ENCODE peak calls at places on chromosomes 16 and 17, in four cellular contexts. G, J, Y and D are unnamed samples.

GRCh38 chr16:1053700-1054368 is 18.7 kb upstream of the SSTR5 start:
- DNase-seq in G (no peak), J (no peak), Y (no peak), D (no peak)

GRCh38 chr16:56679813-56680212 is 2.5 kb upstream of the MT1X start:
- DNase-seq in G (no peak), J (no peak), Y (no peak), D (no peak)

GRCh38 chr17:72388765-72389473 is 268.1 kb downstream of the SOX9 start:
- DNase-seq in G (no peak), J (no peak), Y (peak), D (no peak)

GRCh38 chr16:89430436-89431157 is 59.8 kb downstream of the ANKRD11 start:
- DNase-seq in G (no peak), J (no peak), Y (no peak), D (no peak)

GRCh38 chr16:88352261-88353200 is 30.2 kb upstream of the ZNF469 start:
- DNase-seq in G (no peak), J (no peak), Y (no peak), D (no peak)

GRCh38 chr16:2774161-2774891 is 2.8 kb downstream of the ELOB start:
- DNase-seq in G (no peak), J (no peak), Y (no peak), D (no peak)

GRCh38 chr17:51150932-51151331 is 2.4 kb upstream of the NME1 start:
- DNase-seq in G (no peak), J (no peak), Y (no peak), D (no peak)

GRCh38 chr17:48546187-48546923 is 1.4 kb upstream of the HOXB2 start:
- DNase-seq in G (peak), J (peak), Y (peak), D (no peak)

GRCh38 chr17:76202516-76202915 is 37.8 kb downstream of the RNF157 start:
- DNase-seq in G (peak), J (peak), Y (no peak), D (no peak)

GRCh38 chr16:72202014-72202413 is 30.1 kb upstream of the PMFBP1 start:
- DNase-seq in G (no peak), J (no peak), Y (no peak), D (no peak)

GRCh38 chr17:34254146-34254545 is 939 bp upstream of the CCL2 start:
- DNase-seq in G (peak), J (peak), Y (no peak), D (no peak)

GRCh38 chr17:16926591-16927451 is 45.1 kb downstream of the TNFRSF13B start:
- DNase-seq in G (no peak), J (no peak), Y (no peak), D (no peak)

GRCh38 chr17:39767147-39767546 is 29.4 kb downstream of the GRB7 start:
- DNase-seq in G (no peak), J (no peak), Y (no peak), D (no peak)

GRCh38 chr16:69823831-69824563 is 61.9 kb downstream of the WWP2 start:
- DNase-seq in G (no peak), J (no peak), Y (no peak), D (no peak)

GRCh38 chr17:27475981-27476895 is 20.0 kb downstream of the KSR1 start:
- DNase-seq in G (no peak), J (no peak), Y (no peak), D (no peak)

GRCh38 chr17:41907185-41907556 is 11.6 kb downstream of the ACLY start:
- DNase-seq in G (peak), J (peak), Y (no peak), D (no peak)

GRCh38 chr17:79916506-79916905 is 77.3 kb upstream of the CBX4 start:
- DNase-seq in G (no peak), J (no peak), Y (no peak), D (no peak)

GRCh38 chr17:39027037-39027436 is 59.8 kb upstream of the FBXO47 start:
- DNase-seq in G (no peak), J (no peak), Y (peak), D (no peak)

GRCh38 chr17:31511583-31511982 is 120.1 kb downstream of the RAB11FIP4 start:
- DNase-seq in G (no peak), J (no peak), Y (no peak), D (no peak)

GRCh38 chr17:76199466-76199865 is 40.8 kb downstream of the RNF157 start:
- DNase-seq in G (no peak), J (no peak), Y (no peak), D (no peak)

GRCh38 chr16:30413116-30413806 is 5.9 kb downstream of the ZNF771 start:
- DNase-seq in G (no peak), J (no peak), Y (no peak), D (no peak)

GRCh38 chr16:81005644-81006471 is 827 bp downstream of the CMC2 start:
- DNase-seq in G (peak), J (peak), Y (no peak), D (no peak)

GRCh38 chr17:76384222-76384986 is at the start of gene SPHK1:
- DNase-seq in G (peak), J (peak), Y (peak), D (peak)

GRCh38 chr16:4928227-4928626 is 8.7 kb downstream of the PPL start:
- DNase-seq in G (no peak), J (no peak), Y (no peak), D (no peak)

GRCh38 chr16:84773312-84773711 is 46.5 kb upstream of the CRISPLD2 start:
- DNase-seq in G (no peak), J (no peak), Y (no peak), D (no peak)

GRCh38 chr17:32849879-32850278 is 27.0 kb downstream of the MYO1D start:
- DNase-seq in G (no peak), J (no peak), Y (no peak), D (no peak)

GRCh38 chr17:13003927-13004326 is 13.9 kb downstream of the ELAC2 start:
- DNase-seq in G (no peak), J (no peak), Y (no peak), D (no peak)

GRCh38 chr17:7262192-7263070 is at the start of gene CLDN7:
- DNase-seq in G (no peak), J (no peak), Y (peak), D (no peak)

GRCh38 chr16:68079616-68080344 is 5.4 kb upstream of the NFATC3 start:
- DNase-seq in G (peak), J (no peak), Y (no peak), D (no peak)

GRCh38 chr16:57591870-57592485 is 36.5 kb upstream of the ADGRG1 start:
- DNase-seq in G (no peak), J (no peak), Y (no peak), D (no peak)

GRCh38 chr17:73586153-73586906 is 57.9 kb downstream of the SDK2 start:
- DNase-seq in G (no peak), J (no peak), Y (no peak), D (no peak)

GRCh38 chr16:66920924-66921680 is 2.4 kb upstream of the CDH16 start:
- DNase-seq in G (no peak), J (no peak), Y (no peak), D (no peak)

GRCh38 chr16:15621456-15621855 is 21.5 kb downstream of the MARF1 start:
- DNase-seq in G (no peak), J (no peak), Y (no peak), D (no peak)

GRCh38 chr16:15975172-15975571 is 25.8 kb downstream of the ABCC1 start:
- DNase-seq in G (peak), J (no peak), Y (no peak), D (no peak)

GRCh38 chr17:10295728-10296343 is 77.0 kb downstream of the MYH13 start:
- DNase-seq in G (peak), J (peak), Y (peak), D (peak)

GRCh38 chr17:14143678-14144077 is 74.4 kb downstream of the COX10 start:
- DNase-seq in G (no peak), J (peak), Y (no peak), D (no peak)

GRCh38 chr16:55779391-55780094 is 53.4 kb downstream of the CES1 start:
- DNase-seq in G (no peak), J (no peak), Y (no peak), D (no peak)

GRCh38 chr17:30117548-30118155 is 1.0 kb downstream of the NSRP1 start:
- DNase-seq in G (no peak), J (peak), Y (no peak), D (no peak)

GRCh38 chr17:33121272-33121671 is 129.6 kb downstream of the SPACA3 start:
- DNase-seq in G (no peak), J (no peak), Y (no peak), D (no peak)

GRCh38 chr17:77450742-77451270 is 310.0 kb downstream of the SEC14L1 start:
- DNase-seq in G (no peak), J (no peak), Y (no peak), D (no peak)

GRCh38 chr17:77451271-77451893 is 310.6 kb downstream of the SEC14L1 start:
- DNase-seq in G (peak), J (peak), Y (peak), D (peak)

GRCh38 chr17:77449908-77450741 is 309.4 kb downstream of the SEC14L1 start:
- DNase-seq in G (peak), J (peak), Y (peak), D (peak)

GRCh38 chr17:77453613-77454559 is 313.1 kb downstream of the SEC14L1 start:
- DNase-seq in G (no peak), J (no peak), Y (no peak), D (no peak)

GRCh38 chr17:77451894-77452852 is 311.4 kb downstream of the SEC14L1 start:
- DNase-seq in G (peak), J (peak), Y (peak), D (no peak)
- H3K4ac ChIP-seq in G (peak), J (peak), Y (peak), D (peak)

GRCh38 chr17:19003543-19003965 is 1.0 kb downstream of the FAM83G start:
- DNase-seq in G (peak), J (no peak), Y (no peak), D (peak)
- H3K4ac ChIP-seq in G (peak), J (peak), Y (no peak), D (no peak)

GRCh38 chr17:21395764-21396163 is 19.6 kb downstream of the KCNJ12 start:
- DNase-seq in G (no peak), J (no peak), Y (no peak), D (no peak)

GRCh38 chr17:21397341-21398050 is 21.3 kb downstream of the KCNJ12 start:
- DNase-seq in G (peak), J (peak), Y (no peak), D (no peak)

GRCh38 chr17:21394265-21394664 is 18.1 kb downstream of the KCNJ12 start:
- DNase-seq in G (no peak), J (peak), Y (no peak), D (no peak)

GRCh38 chr17:21399476-21400203 is 23.5 kb downstream of the KCNJ12 start:
- DNase-seq in G (no peak), J (no peak), Y (no peak), D (no peak)

GRCh38 chr17:21396237-21396636 is 20.1 kb downstream of the KCNJ12 start:
- DNase-seq in G (no peak), J (no peak), Y (no peak), D (no peak)
- H3K4ac ChIP-seq in G (no peak), J (peak), Y (no peak), D (no peak)

DNA sequence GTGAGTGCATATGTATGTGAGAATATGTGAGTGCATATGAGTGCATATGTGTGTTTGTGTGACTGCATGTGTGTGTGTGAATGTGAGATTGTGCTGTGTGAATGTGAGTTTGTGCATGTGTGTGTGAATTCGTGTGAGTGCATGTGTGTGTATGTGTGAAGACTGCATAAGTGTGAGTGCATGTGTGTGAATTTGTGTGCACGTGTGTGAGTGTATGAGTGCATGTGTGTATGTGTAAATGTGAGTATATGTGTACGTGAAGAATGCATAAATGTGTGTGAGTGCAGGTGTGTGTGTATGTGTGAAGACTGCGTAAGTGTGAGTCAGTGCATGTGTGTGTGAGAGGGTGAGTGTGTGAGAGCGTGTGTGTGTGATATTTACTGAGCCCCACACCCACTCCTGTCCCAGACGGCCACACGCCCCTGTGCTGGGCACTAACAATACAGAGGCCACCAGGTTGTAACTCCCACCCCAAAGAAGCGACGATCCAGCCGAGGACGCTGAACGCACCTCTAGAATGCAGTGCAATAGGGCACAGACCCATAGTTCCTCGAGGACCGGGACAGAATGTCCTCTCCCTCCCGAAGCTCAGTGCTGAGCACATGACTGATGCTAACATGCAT is 97.8 kb downstream of the C16orf95 start:
- DNase-seq in G (no peak), J (no peak), Y (no peak), D (no peak)
- H3K4ac ChIP-seq in G (no peak), J (no peak), Y (no peak), D (no peak)

GRCh38 chr17:81651692-81652091 is 4.7 kb downstream of the PDE6G start:
- DNase-seq in G (peak), J (peak), Y (peak), D (no peak)
- H3K4ac ChIP-seq in G (no peak), J (peak), Y (no peak), D (no peak)